ENCODE peak calls at places on chromosomes 3 and 15, in four cellular contexts. Q, E, U and J are unnamed samples.

GRCh38 chr3:37181766-37182165 is 7.4 kb upstream of the LRRFIP2 start:
- DNase-seq in U (no peak), Q (no peak), E (no peak), J (no peak)

GRCh38 chr3:149512073-149512782 is 37.7 kb downstream of the TM4SF4 start:
- DNase-seq in E (peak), U (peak), Q (no peak), J (peak)

GRCh38 chr3:191051037-191051436 is 148.0 kb upstream of the OSTN start:
- DNase-seq in U (no peak), E (peak), Q (no peak), J (peak)

GRCh38 chr15:75775296-75776074 is 62.8 kb upstream of the CSPG4 start:
- DNase-seq in U (no peak), E (peak), Q (no peak), J (no peak)

GRCh38 chr3:38577089-38578080 is 72.1 kb downstream of the SCN5A start:
- DNase-seq in E (no peak), U (no peak), Q (no peak), J (no peak)

GRCh38 chr15:76258460-76258859 is 52.8 kb downstream of the ETFA start:
- DNase-seq in E (no peak), Q (no peak), U (no peak), J (no peak)

GRCh38 chr15:80109388-80109787 is 43.4 kb upstream of the FAH start:
- DNase-seq in Q (no peak), U (no peak), E (no peak), J (no peak)

GRCh38 chr3:23992051-23992628 is 47.1 kb downstream of the NR1D2 start:
- DNase-seq in U (no peak), Q (no peak), E (no peak), J (peak)

GRCh38 chr3:184377882-184378445 is at the start of gene THPO:
- DNase-seq in E (no peak), U (no peak), Q (no peak), J (no peak)

GRCh38 chr3:113421082-113421481 is 20.2 kb downstream of the CFAP44 start:
- DNase-seq in E (no peak), U (no peak), Q (no peak), J (no peak)

GRCh38 chr3:143119974-143120715 is 574 bp downstream of the CHST2 start:
- DNase-seq in E (no peak), Q (peak), U (no peak), J (peak)

GRCh38 chr3:22988566-22988965 is 214.6 kb upstream of the UBE2E2 start:
- DNase-seq in U (no peak), Q (no peak), E (no peak), J (no peak)

GRCh38 chr15:87752250-87752951 is 504.1 kb downstream of the NTRK3 start:
- DNase-seq in U (no peak), E (no peak), Q (no peak), J (no peak)

GRCh38 chr3:23461069-23461468 is 257.9 kb downstream of the UBE2E2 start:
- DNase-seq in U (no peak), E (no peak), Q (no peak), J (no peak)

GRCh38 chr3:127162947-127163645 is 29.8 kb upstream of the PRR23E start:
- DNase-seq in Q (no peak), E (no peak), U (no peak), J (no peak)

GRCh38 chr3:161317077-161317476 is 54.2 kb downstream of the SPTSSB start:
- DNase-seq in E (no peak), Q (no peak), U (no peak), J (no peak)

GRCh38 chr15:88139936-88140335 is 116.6 kb downstream of the NTRK3 start:
- DNase-seq in Q (no peak), U (no peak), E (no peak), J (peak)

GRCh38 chr15:72754096-72754495 is 29.5 kb downstream of the ADPGK start:
- DNase-seq in E (no peak), U (peak), Q (no peak), J (no peak)

GRCh38 chr15:55859681-55860080 is 116.7 kb upstream of the PRTG start:
- DNase-seq in U (no peak), E (no peak), Q (no peak), J (no peak)

GRCh38 chr3:107772016-107772415 is 249.3 kb downstream of the BBX start:
- DNase-seq in U (no peak), E (no peak), Q (no peak), J (no peak)

GRCh38 chr3:44682182-44682896 is 30.1 kb upstream of the ZNF502 start:
- DNase-seq in U (no peak), Q (no peak), E (no peak), J (no peak)

GRCh38 chr15:99953886-99954285 is 220.6 kb upstream of the LYSMD4 start:
- DNase-seq in U (no peak), E (no peak), Q (no peak), J (no peak)

GRCh38 chr3:129602730-129603560 is 3.5 kb downstream of the PLXND1 start:
- DNase-seq in Q (no peak), E (no peak), U (no peak), J (no peak)

GRCh38 chr15:51647128-51647562 is 24.6 kb upstream of the DMXL2 start:
- DNase-seq in E (no peak), U (peak), Q (no peak), J (no peak)